ENCODE peak calls at places on chromosomes 4 and X, in seven cellular contexts. V is glutamatergic neuron; T is activated B cell treated with CpG ODN at 0.5 μM for 24 hours; E is CD4-positive, alpha-beta T cell; O is WERI-Rb-1; X is sigmoid colon; F is fibroblast of lung. W is an unnamed sample.

GRCh38 chr4:174036111-174036510 is 247.4 kb downstream of the FBXO8 start:
- DNase-seq in F (no peak), X (no peak), V (no peak), O (no peak), E (no peak), T (no peak), W (no peak)

GRCh38 chr4:173835863-173836262 is 305.8 kb upstream of the HAND2 start:
- DNase-seq in F (peak), T (no peak), X (peak), V (no peak), E (no peak), O (no peak), W (no peak)

GRCh38 chr4:16125571-16126445 is 42.0 kb upstream of the PROM1 start:
- DNase-seq in T (no peak), F (no peak), E (no peak), X (no peak), O (no peak), V (no peak), W (no peak)

GRCh38 chr4:183589710-183590109 is 69.3 kb downstream of the RWDD4 start:
- DNase-seq in T (no peak), F (peak), O (no peak), V (no peak), X (no peak), E (no peak), W (no peak)

GRCh38 chr4:76156635-76157034 is 8.4 kb upstream of the NUP54 start:
- DNase-seq in X (no peak), F (no peak), O (no peak), V (no peak), E (no peak), T (no peak), W (no peak)

GRCh38 chrX:48910926-48911406 is 480 bp downstream of the SLC35A2 start:
- DNase-seq in E (no peak), O (no peak), V (no peak), F (no peak), X (no peak), T (no peak), W (no peak)

GRCh38 chr4:1154523-1155182 is 17.7 kb downstream of the SPON2 start:
- DNase-seq in T (no peak), O (no peak), E (no peak), V (no peak), X (peak), F (no peak), W (no peak)

GRCh38 chrX:129783176-129783776 is 3.5 kb downstream of the SASH3 start:
- DNase-seq in T (no peak), V (no peak), X (peak), O (no peak), E (no peak), F (no peak), W (no peak)

GRCh38 chr4:139575072-139575471 is 19.1 kb upstream of the SETD7 start:
- DNase-seq in O (peak), T (no peak), F (no peak), E (no peak), V (no peak), X (no peak), W (no peak)

GRCh38 chrX:1877780-1878179 is 262.9 kb downstream of the ASMT start:
- DNase-seq in E (no peak), F (no peak), V (no peak), T (no peak), X (no peak), O (no peak), W (no peak)

GRCh38 chr4:145956288-145956890 is 17.8 kb upstream of the ZNF827 start:
- DNase-seq in O (peak), E (peak), X (no peak), F (peak), T (no peak), V (peak), W (no peak)

GRCh38 chr4:139568206-139568969 is 12.4 kb upstream of the SETD7 start:
- DNase-seq in O (no peak), V (peak), E (no peak), T (no peak), X (no peak), F (no peak), W (no peak)

GRCh38 chr4:128288689-128289106 is 1.1 kb upstream of the PGRMC2 start:
- DNase-seq in X (no peak), T (no peak), F (peak), O (peak), V (no peak), E (peak), W (no peak)

GRCh38 chr4:138749303-138749702 is 266.3 kb upstream of the NOCT start:
- DNase-seq in F (peak), T (no peak), E (no peak), V (no peak), X (no peak), O (no peak), W (no peak)

GRCh38 chrX:23435575-23435974 is 100.9 kb downstream of the PTCHD1 start:
- DNase-seq in V (no peak), O (peak), F (peak), T (no peak), E (no peak), X (no peak), W (no peak)
- TF ChIP-seq CTCF in V (no peak), O (no peak), F (no peak), T (no peak), E (no peak), X (no peak), W (no peak)

GRCh38 chrX:38192007-38192625 is 28.6 kb downstream of the SRPX start:
- DNase-seq in F (peak), V (peak), X (no peak), O (no peak), E (no peak), T (no peak), W (no peak)
- TF ChIP-seq CTCF in F (peak), V (peak), X (peak), O (peak), E (no peak), T (no peak), W (no peak)

GRCh38 chr4:32117696-32118095 is 1397.5 kb downstream of the PCDH7 start:
- DNase-seq in V (no peak), E (no peak), T (no peak), F (no peak), O (no peak), X (no peak), W (no peak)
- TF ChIP-seq CTCF in V (no peak), E (no peak), T (no peak), F (no peak), O (peak), X (no peak), W (no peak)

GRCh38 chr4:169662226-169662625 is 41.8 kb downstream of the CLCN3 start:
- DNase-seq in E (no peak), F (no peak), O (no peak), X (no peak), V (no peak), T (no peak), W (no peak)

GRCh38 chr4:169663402-169663801 is 43.0 kb downstream of the CLCN3 start:
- DNase-seq in X (no peak), O (no peak), F (no peak), E (no peak), T (no peak), V (no peak), W (no peak)

GRCh38 chr4:169663894-169664293 is 43.5 kb downstream of the CLCN3 start:
- DNase-seq in F (no peak), X (no peak), E (no peak), T (no peak), O (no peak), V (no peak), W (no peak)

GRCh38 chr4:169664615-169665014 is 44.2 kb downstream of the CLCN3 start:
- DNase-seq in F (peak), T (no peak), V (no peak), O (no peak), E (no peak), X (no peak), W (no peak)

GRCh38 chr4:169665039-169665732 is 44.8 kb downstream of the CLCN3 start:
- DNase-seq in F (no peak), O (no peak), T (no peak), V (no peak), X (no peak), E (no peak), W (no peak)
- TF ChIP-seq CTCF in F (no peak), O (no peak), T (no peak), V (no peak), X (no peak), E (no peak), W (no peak)

GRCh38 chrX:3651272-3651671 is 62.2 kb downstream of the PRKX start:
- DNase-seq in V (no peak), X (no peak), E (no peak), O (no peak), F (peak), T (no peak), W (no peak)
- TF ChIP-seq CTCF in V (peak), X (peak), E (peak), O (peak), F (peak), T (no peak), W (peak)

GRCh38 chr4:56435748-56436442 is at the start of gene PAICS:
- DNase-seq in F (peak), T (peak), V (peak), X (peak), E (peak), O (peak), W (peak)

GRCh38 chr4:56430203-56430602 is 5.2 kb downstream of the PPAT start:
- DNase-seq in E (no peak), O (no peak), X (no peak), T (no peak), V (no peak), F (no peak), W (no peak)

GRCh38 chr4:56434599-56435000 is 815 bp downstream of the PPAT start:
- DNase-seq in V (no peak), O (no peak), F (peak), X (no peak), E (no peak), T (no peak), W (no peak)

GRCh38 chr4:56433280-56433679 is 2.1 kb downstream of the PPAT start:
- DNase-seq in O (no peak), F (no peak), V (no peak), E (no peak), X (no peak), T (no peak), W (no peak)

GRCh38 chr4:56435001-56435747 is at the start of gene PPAT:
- DNase-seq in T (peak), X (peak), F (peak), O (peak), V (peak), E (peak), W (peak)
- TF ChIP-seq CTCF in T (no peak), X (peak), F (peak), O (peak), V (peak), E (peak), W (no peak)